ENCODE peak calls at places on chromosome 1, in six cellular contexts. V, N, U, I, A and Q are unnamed samples.

GRCh38 chr1:94209425-94209824 is 28.0 kb downstream of the ARHGAP29 start:
- DNase-seq in V (no peak), N (no peak), U (no peak), I (no peak), A (no peak), Q (no peak)

GRCh38 chr1:222466150-222466865 is 81.6 kb downstream of the HHIPL2 start:
- DNase-seq in V (no peak), N (no peak), U (no peak), I (no peak), A (no peak), Q (no peak)

GRCh38 chr1:228306275-228307217 is 98.7 kb downstream of the OBSCN start:
- DNase-seq in V (no peak), N (no peak), U (no peak), I (no peak), A (no peak), Q (no peak)

GRCh38 chr1:174969977-174970376 is 29.8 kb upstream of the CACYBP start:
- DNase-seq in V (no peak), N (no peak), U (no peak), I (no peak), A (no peak), Q (no peak)

GRCh38 chr1:33348194-33348593 is 27.3 kb upstream of the A3GALT2 start:
- DNase-seq in V (no peak), N (peak; percentile 42), U (no peak), I (no peak), A (no peak), Q (no peak)

GRCh38 chr1:225484657-225485606 is 57.1 kb upstream of the LBR start:
- DNase-seq in V (no peak), N (no peak), U (no peak), I (no peak), A (no peak), Q (no peak)

GRCh38 chr1:78676347-78676982 is 26.8 kb downstream of the IFI44 start:
- DNase-seq in V (peak; percentile 13), N (peak; percentile 70), U (peak; percentile 20), I (peak; percentile 86), A (peak; percentile 44), Q (peak; percentile 39)

GRCh38 chr1:153629343-153629665 is 1.1 kb downstream of the S100A1 start:
- DNase-seq in V (no peak), N (no peak), U (no peak), I (no peak), A (no peak), Q (no peak)

GRCh38 chr1:97091679-97092078 is 370.1 kb downstream of the PTBP2 start:
- DNase-seq in V (no peak), N (no peak), U (no peak), I (no peak), A (no peak), Q (no peak)

GRCh38 chr1:244435562-244436205 is 16.0 kb downstream of the ADSS2 start:
- DNase-seq in V (no peak), N (no peak), U (no peak), I (no peak), A (peak; percentile 72), Q (no peak)

GRCh38 chr1:172837816-172838680 is 179.1 kb downstream of the FASLG start:
- DNase-seq in V (no peak), N (no peak), U (no peak), I (no peak), A (peak; percentile 19), Q (no peak)

GRCh38 chr1:204959836-204960235 is 83.2 kb upstream of the CNTN2 start:
- DNase-seq in V (no peak), N (no peak), U (no peak), I (no peak), A (no peak), Q (no peak)

GRCh38 chr1:185645201-185645640 is 89.0 kb upstream of the HMCN1 start:
- DNase-seq in V (no peak), N (no peak), U (no peak), I (no peak), A (peak; percentile 57), Q (no peak)

GRCh38 chr1:25738507-25738906 is 61.5 kb upstream of the SELENON start:
- DNase-seq in V (no peak), N (no peak), U (no peak), I (no peak), A (no peak), Q (no peak)

GRCh38 chr1:39387452-39387851 is 104.0 kb upstream of the BMP8A start:
- DNase-seq in V (no peak), N (no peak), U (no peak), I (peak; percentile 40), A (peak; percentile 90), Q (no peak)

GRCh38 chr1:2944705-2945104 is 76.6 kb upstream of the ACTRT2 start:
- DNase-seq in V (no peak), N (no peak), U (no peak), I (no peak), A (no peak), Q (no peak)

GRCh38 chr1:236129315-236129714 is 13.0 kb upstream of the GPR137B start:
- DNase-seq in V (no peak), N (no peak), U (no peak), I (no peak), A (no peak), Q (no peak)

GRCh38 chr1:115413208-115413607 is 75.2 kb upstream of the NGF start:
- DNase-seq in V (no peak), N (no peak), U (no peak), I (no peak), A (no peak), Q (no peak)

GRCh38 chr1:94928293-94928939 is 1.5 kb upstream of the CNN3 start:
- DNase-seq in V (no peak), N (no peak), U (no peak), I (no peak), A (no peak), Q (no peak)

DNA sequence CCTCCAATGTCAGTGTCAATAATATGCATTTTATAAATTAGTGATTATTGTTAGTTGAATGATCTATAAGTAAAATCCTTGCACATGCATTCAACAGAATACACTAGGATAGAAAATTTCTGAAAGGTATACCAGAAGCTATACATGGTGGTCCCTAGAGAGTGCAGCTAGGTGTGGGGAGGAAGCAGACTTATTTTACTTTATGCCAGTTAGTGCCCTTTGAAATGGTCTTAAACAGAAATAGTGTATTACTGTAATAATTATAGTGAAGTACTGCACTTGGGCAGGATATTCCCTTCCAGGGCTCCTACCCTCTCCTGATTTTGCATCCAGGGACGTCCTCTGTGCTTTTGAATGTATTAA is 23.2 kb upstream of the WDR26 start:
- DNase-seq in V (no peak), N (no peak), U (no peak), I (no peak), A (no peak), Q (no peak)
- TF ChIP-seq CTCF in V (no peak), N (no peak), U (no peak), I (no peak), A (peak; percentile 20), Q (peak; percentile 49)

GRCh38 chr1:214321686-214322453 is 40.9 kb downstream of the SMYD2 start:
- DNase-seq in V (no peak), N (no peak), U (no peak), I (no peak), A (no peak), Q (no peak)

GRCh38 chr1:214318956-214319355 is 38.0 kb downstream of the SMYD2 start:
- DNase-seq in V (no peak), N (no peak), U (no peak), I (no peak), A (no peak), Q (no peak)

GRCh38 chr1:214317734-214318133 is 36.8 kb downstream of the SMYD2 start:
- DNase-seq in V (no peak), N (no peak), U (no peak), I (no peak), A (no peak), Q (no peak)

GRCh38 chr1:214318356-214318755 is 37.4 kb downstream of the SMYD2 start:
- DNase-seq in V (no peak), N (no peak), U (no peak), I (no peak), A (no peak), Q (no peak)

DNA sequence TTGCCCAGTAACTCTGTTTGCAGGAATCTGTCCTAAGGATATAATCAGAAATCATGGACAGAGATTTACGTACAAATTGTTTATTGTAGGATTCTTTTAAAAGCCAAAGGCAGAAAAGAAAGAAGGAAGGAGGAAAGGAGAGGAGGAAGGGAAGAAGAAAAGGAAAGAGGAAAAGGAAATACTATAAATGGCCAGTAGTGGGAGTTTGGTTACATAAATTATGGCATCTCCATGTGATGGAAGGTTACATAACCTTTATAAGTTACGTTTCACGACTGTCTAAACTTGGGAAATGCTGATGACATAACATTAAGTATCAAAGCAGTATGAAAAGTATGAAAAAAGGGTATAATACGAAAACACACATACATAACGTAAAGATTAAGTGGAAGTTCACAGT is 39.0 kb downstream of the SMYD2 start:
- DNase-seq in V (no peak), N (no peak), U (no peak), I (no peak), A (no peak), Q (no peak)
- TF ChIP-seq CTCF in V (no peak), N (no peak), U (peak; percentile 26), I (no peak), A (peak; percentile 59), Q (peak; percentile 37)

DNA sequence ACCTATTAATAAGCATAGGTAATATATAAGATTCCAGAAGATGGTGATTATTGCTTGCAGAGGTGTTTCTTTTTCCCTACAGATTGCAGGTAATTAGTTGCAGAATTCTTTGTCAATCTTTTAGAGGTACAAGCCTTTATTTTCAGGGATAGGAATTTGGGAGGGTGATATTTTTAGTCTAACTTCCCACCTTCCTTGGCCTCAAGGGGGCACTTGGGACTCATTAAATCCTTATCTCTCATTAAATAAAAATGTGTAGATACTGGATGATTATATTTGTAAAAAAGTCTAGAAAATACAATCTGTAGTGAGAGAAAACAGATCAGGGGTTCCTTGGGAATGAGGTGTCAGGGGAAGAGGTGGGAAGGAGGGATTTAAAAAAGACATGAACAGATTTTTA is 179.2 kb downstream of the PATJ start:
- DNase-seq in V (no peak), N (no peak), U (no peak), I (no peak), A (no peak), Q (no peak)
- TF ChIP-seq CTCF in V (no peak), N (no peak), U (no peak), I (no peak), A (peak; percentile 45), Q (no peak)

DNA sequence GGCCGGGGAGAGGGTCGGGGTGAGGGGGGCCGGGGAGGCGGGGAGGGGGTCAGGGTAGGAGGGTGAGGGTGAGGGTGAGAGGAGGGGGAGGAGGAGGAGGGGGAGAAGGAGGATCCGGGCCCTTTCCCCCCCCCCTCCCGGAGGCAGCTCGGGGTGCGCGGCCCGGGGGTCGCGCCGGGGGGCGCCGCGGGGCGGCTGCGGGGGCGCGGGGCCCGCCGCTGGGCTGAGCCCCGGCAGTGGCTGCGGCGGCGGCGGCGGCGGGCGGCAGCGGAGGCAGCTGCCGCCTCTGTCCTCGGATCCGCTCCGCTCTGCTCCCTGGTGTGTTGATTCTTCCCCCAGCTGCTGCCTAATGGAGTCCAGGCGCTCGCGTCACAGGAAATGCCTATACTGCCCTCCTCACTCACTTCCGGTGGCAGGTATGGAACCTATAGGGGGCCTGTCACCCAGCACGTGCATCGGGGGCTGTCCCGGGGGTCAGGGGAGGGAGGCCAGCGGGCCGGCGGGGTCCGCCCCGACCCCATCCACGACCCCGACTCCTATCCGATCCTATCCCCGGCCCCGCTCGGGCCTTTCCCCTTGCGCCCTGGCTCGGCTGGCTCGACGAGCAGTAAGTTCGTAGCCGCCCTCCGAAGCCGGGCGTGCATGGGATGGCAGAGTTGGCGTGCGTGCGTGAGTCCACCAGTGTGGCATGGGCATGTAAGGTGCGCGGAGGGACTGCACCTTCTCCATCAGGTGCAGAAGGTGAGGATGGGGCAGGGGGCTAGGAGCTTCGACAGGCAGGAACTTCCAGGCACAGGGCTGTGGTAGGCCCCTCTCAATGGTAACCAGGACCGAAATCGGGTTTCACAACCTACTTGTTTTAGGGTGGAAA is at the start of gene WDR26:
- DNase-seq in V (no peak), N (peak; percentile 77), U (peak; percentile 59), I (peak; percentile 90), A (peak; percentile 78), Q (peak; percentile 71)
- TF ChIP-seq CTCF in V (no peak), N (peak; percentile 8), U (peak; percentile 29), I (peak; percentile 15), A (peak; percentile 41), Q (no peak)